ENCODE peak calls at places on chromosomes 1 and 21, in four cellular contexts. N is neural progenitor cell; T is effector memory CD4-positive, alpha-beta T cell; G is fibroblast of lung. X is an unnamed sample. For H3K36me3, the result is how much of the 10 kb centered on the place peaks cover.

GRCh38 chr1:215567491-215568286 is 585 bp downstream of the KCTD3 start:
- DNase-seq in N (peak), T (no peak), G (peak), X (peak)

GRCh38 chr1:169348356-169349036 is 19.1 kb downstream of the NME7 start:
- DNase-seq in N (peak), T (no peak), G (peak), X (no peak)

GRCh38 chr1:168295715-168296114 is 15.0 kb downstream of the TBX19 start:
- DNase-seq in N (no peak), T (no peak), G (no peak), X (no peak)

GRCh38 chr1:171343727-171344472 is 29.9 kb downstream of the FMO4 start:
- DNase-seq in N (no peak), T (no peak), G (no peak), X (no peak)

GRCh38 chr1:70890408-70890807 is 157.2 kb downstream of the PTGER3 start:
- DNase-seq in N (no peak), T (no peak), G (no peak), X (no peak)

GRCh38 chr1:51509773-51510172 is 9.3 kb downstream of the EPS15 start:
- DNase-seq in N (no peak), T (no peak), G (no peak), X (no peak)

GRCh38 chr1:160795951-160796383 is at the start of gene LY9:
- DNase-seq in N (no peak), T (peak), G (no peak), X (no peak)

GRCh38 chr1:28553229-28553930 is 495 bp downstream of the TRNAU1AP start:
- DNase-seq in N (peak), T (no peak), G (peak), X (peak)

GRCh38 chr1:58883037-58883887 is 99.4 kb upstream of the JUN start:
- DNase-seq in N (no peak), T (no peak), G (peak), X (no peak)

GRCh38 chr1:2208309-2209239 is 14.0 kb upstream of the FAAP20 start:
- DNase-seq in N (no peak), T (no peak), G (peak), X (no peak)

GRCh38 chr1:76546354-76546933 is 320.8 kb upstream of the ST6GALNAC5 start:
- DNase-seq in N (no peak), T (no peak), G (no peak), X (no peak)

GRCh38 chr1:89607156-89607555 is 25.8 kb upstream of the LRRC8C start:
- DNase-seq in N (no peak), T (no peak), G (no peak), X (no peak)

GRCh38 chr1:193058529-193059281 is 455 bp downstream of the UCHL5 start:
- DNase-seq in N (no peak), T (peak), G (peak), X (no peak)

GRCh38 chr1:17441265-17441992 is 2.0 kb upstream of the RCC2 start:
- DNase-seq in N (peak), T (no peak), G (peak), X (peak)

GRCh38 chr1:155093938-155094621 is 15.4 kb downstream of the EFNA3 start:
- DNase-seq in N (peak), T (no peak), G (peak), X (peak)

GRCh38 chr1:212760126-212760823 is 31.3 kb downstream of the NSL1 start:
- DNase-seq in N (peak), T (no peak), G (no peak), X (peak)

GRCh38 chr1:47677241-47677940 is 239.5 kb downstream of the FOXD2 start:
- DNase-seq in N (no peak), T (no peak), G (no peak), X (no peak)

GRCh38 chr1:20640183-20640597 is 6.9 kb downstream of the PINK1 start:
- DNase-seq in N (peak), T (peak), G (peak), X (peak)

GRCh38 chr1:15714438-15715136 is 21.5 kb upstream of the SLC25A34 start:
- DNase-seq in N (no peak), T (no peak), G (peak), X (no peak)

GRCh38 chr1:113103977-113104376 is 31.0 kb downstream of the LRIG2 start:
- DNase-seq in N (no peak), T (no peak), G (no peak), X (no peak)

GRCh38 chr1:97565886-97566285 is 354.9 kb downstream of the DPYD start:
- DNase-seq in N (no peak), T (no peak), G (no peak), X (no peak)

GRCh38 chr1:207004931-207005830 is 27.4 kb downstream of the C1orf116 start:
- DNase-seq in N (peak), T (no peak), G (peak), X (peak)

GRCh38 chr21:41815652-41816582 is 49.1 kb upstream of the RIPK4 start:
- DNase-seq in N (no peak), T (no peak), G (no peak), X (no peak)

GRCh38 chr1:183598386-183598785 is 8.1 kb upstream of the NCF2 start:
- DNase-seq in N (no peak), T (no peak), G (no peak), X (no peak)

GRCh38 chr1:10265936-10266335 is 55.6 kb downstream of the KIF1B start:
- DNase-seq in N (no peak), T (no peak), G (no peak), X (no peak)

GRCh38 chr1:28449904-28450303 is 55.9 kb upstream of the RCC1 start:
- DNase-seq in N (no peak), T (no peak), G (no peak), X (no peak)

GRCh38 chr1:52747450-52747849 is 21.2 kb downstream of the ZYG11B start:
- DNase-seq in N (no peak), T (no peak), G (no peak), X (no peak)

GRCh38 chr1:223711173-223711572 is 1.2 kb upstream of the CAPN2 start:
- DNase-seq in N (no peak), T (no peak), G (peak), X (no peak)

GRCh38 chr1:16979475-16980327 is 719 bp downstream of the MFAP2 start:
- DNase-seq in N (peak), T (no peak), G (peak), X (peak)

GRCh38 chr21:29939859-29940245 is at the start of gene GRIK1:
- DNase-seq in N (peak), T (no peak), G (peak), X (peak)

GRCh38 chr1:66494488-66494887 is 39.5 kb upstream of the SGIP1 start:
- DNase-seq in N (no peak), T (no peak), G (no peak), X (no peak)

GRCh38 chr1:234731371-234732085 is 121.5 kb upstream of the IRF2BP2 start:
- DNase-seq in N (no peak), T (no peak), G (peak), X (no peak)

GRCh38 chr1:59317780-59318179 is 20.9 kb downstream of the FGGY start:
- DNase-seq in N (no peak), T (no peak), G (no peak), X (no peak)

GRCh38 chr1:239367417-239367816 is 19.0 kb upstream of the CHRM3 start:
- DNase-seq in N (no peak), T (no peak), G (no peak), X (no peak)

GRCh38 chr1:164765557-164765956 is 206.6 kb downstream of the PBX1 start:
- DNase-seq in N (no peak), T (no peak), G (peak), X (no peak)

GRCh38 chr1:68973459-68974244 is 476.8 kb upstream of the DEPDC1 start:
- DNase-seq in N (no peak), T (no peak), G (peak), X (no peak)

GRCh38 chr1:231550448-231550781 is 21.9 kb downstream of the TSNAX start:
- DNase-seq in N (peak), T (no peak), G (no peak), X (peak)

GRCh38 chr1:87064309-87064708 is 149.9 kb downstream of the HS2ST1 start:
- DNase-seq in N (no peak), T (no peak), G (no peak), X (no peak)

GRCh38 chr1:207847116-207847515 is 63.8 kb downstream of the CD34 start:
- DNase-seq in N (no peak), T (no peak), G (no peak), X (no peak)

GRCh38 chr1:145987926-145988325 is 8.5 kb downstream of the TXNIP start:
- DNase-seq in N (no peak), T (no peak), G (no peak), X (no peak)

GRCh38 chr1:145983959-145984830 is 12.2 kb downstream of the TXNIP start:
- DNase-seq in N (no peak), T (peak), G (no peak), X (no peak)

GRCh38 chr1:145985129-145985501 is 11.3 kb downstream of the TXNIP start:
- DNase-seq in N (no peak), T (no peak), G (no peak), X (no peak)

GRCh38 chr1:145986551-145986950 is 9.8 kb downstream of the TXNIP start:
- DNase-seq in N (no peak), T (no peak), G (no peak), X (no peak)

GRCh38 chr1:145985502-145986439 is 10.6 kb downstream of the TXNIP start:
- DNase-seq in N (no peak), T (no peak), G (peak), X (no peak)
- H3K4me3 ChIP-seq in N (no peak), T (peak), G (no peak), X (no peak)

DNA sequence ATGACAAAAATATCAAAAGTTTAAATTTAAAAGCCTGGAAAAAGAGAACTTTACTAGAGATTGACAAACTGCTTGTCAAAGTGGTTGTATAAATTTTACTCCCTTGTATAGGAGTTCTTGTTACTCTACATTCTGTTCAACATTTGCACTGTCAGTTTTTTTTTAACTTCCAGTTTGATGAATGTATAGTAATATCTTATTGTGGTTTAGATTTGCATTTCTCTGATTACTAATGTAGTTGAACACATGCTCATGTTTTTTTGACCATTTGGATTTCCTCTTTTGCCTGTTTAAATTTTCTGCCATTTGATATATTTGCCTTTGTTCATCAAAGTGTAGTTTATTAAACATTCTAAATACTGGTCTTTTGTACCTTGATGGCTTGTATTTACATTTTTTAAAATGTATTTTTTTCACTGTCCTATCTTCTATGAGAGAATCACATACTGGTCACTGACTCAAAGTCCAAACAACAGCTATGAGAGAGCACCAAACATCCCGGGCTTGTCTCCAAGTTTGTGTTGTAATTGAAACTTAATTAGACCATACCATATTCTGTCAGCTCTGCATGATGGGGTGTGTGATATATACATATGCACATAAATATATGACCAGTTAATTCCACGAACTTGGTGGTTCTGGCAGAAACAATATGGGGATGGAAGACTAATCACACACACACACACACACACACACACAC is 581.2 kb downstream of the KIF26B start:
- DNase-seq in N (no peak), T (no peak), G (peak), X (no peak)
- H3K36me3 ChIP-seq in N (under half), T (under half), G (under half), X (under half)

GRCh38 chr1:91853397-91853796 is 32.6 kb downstream of the TGFBR3 start:
- DNase-seq in N (no peak), T (no peak), G (no peak), X (no peak)

GRCh38 chr1:91854852-91855251 is 31.1 kb downstream of the TGFBR3 start:
- DNase-seq in N (no peak), T (no peak), G (no peak), X (no peak)

GRCh38 chr1:91850708-91851107 is 35.2 kb downstream of the TGFBR3 start:
- DNase-seq in N (no peak), T (no peak), G (no peak), X (no peak)

GRCh38 chr1:91847851-91848250 is 38.1 kb downstream of the TGFBR3 start:
- DNase-seq in N (no peak), T (no peak), G (no peak), X (no peak)

DNA sequence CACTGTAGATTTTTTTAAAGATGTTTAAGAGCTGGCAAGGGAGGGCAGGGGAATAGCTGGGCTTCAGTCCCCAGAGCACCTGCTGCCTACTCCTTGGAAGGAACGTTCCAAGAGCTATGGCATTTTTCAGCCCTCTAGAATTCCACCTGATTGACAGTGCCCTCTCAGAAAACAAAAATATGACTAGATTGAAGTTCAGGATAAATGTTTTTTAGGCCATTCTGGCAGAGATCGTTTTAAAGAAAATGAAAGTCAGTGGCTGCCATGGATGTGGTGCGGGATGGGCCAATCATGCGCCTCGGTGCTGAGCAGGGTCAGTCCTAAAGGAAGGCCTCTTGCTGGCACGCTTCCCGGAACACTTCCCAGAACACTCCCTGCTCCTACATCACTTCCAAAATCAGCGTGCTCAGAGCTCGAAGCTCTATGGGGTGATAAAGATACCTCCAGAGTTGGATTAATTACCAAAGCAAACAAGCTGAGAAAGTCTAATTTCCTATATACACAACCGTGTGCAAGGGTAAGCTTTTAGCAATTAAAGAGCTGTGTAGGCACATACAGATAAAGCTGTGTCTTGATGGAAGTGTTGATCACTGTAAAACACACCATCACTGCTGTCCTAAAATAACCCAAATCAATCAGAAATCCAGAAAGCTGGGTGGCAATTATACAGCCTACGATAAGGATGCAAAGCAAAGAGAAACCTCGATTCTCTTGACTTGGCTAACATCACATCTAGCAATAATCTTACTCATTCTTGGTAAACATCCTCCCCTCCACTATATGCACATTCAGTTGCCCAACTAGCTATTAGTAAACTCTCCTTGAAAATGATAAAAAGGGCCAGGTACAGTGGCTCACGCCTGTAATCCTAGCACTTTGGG is 34.6 kb downstream of the TGFBR3 start:
- DNase-seq in N (no peak), T (no peak), G (peak), X (no peak)
- H3K4me3 ChIP-seq in N (no peak), T (no peak), G (peak), X (no peak)

GRCh38 chr1:6075747-6076146 is 30.1 kb downstream of the KCNAB2 start:
- DNase-seq in N (no peak), T (no peak), G (no peak), X (no peak)

GRCh38 chr1:6071219-6071618 is 25.5 kb downstream of the KCNAB2 start:
- DNase-seq in N (no peak), T (no peak), G (no peak), X (no peak)

GRCh38 chr1:6074192-6074901 is 28.7 kb downstream of the KCNAB2 start:
- DNase-seq in N (no peak), T (no peak), G (no peak), X (no peak)

GRCh38 chr1:6072774-6073479 is 27.2 kb downstream of the KCNAB2 start:
- DNase-seq in N (no peak), T (no peak), G (no peak), X (no peak)

DNA sequence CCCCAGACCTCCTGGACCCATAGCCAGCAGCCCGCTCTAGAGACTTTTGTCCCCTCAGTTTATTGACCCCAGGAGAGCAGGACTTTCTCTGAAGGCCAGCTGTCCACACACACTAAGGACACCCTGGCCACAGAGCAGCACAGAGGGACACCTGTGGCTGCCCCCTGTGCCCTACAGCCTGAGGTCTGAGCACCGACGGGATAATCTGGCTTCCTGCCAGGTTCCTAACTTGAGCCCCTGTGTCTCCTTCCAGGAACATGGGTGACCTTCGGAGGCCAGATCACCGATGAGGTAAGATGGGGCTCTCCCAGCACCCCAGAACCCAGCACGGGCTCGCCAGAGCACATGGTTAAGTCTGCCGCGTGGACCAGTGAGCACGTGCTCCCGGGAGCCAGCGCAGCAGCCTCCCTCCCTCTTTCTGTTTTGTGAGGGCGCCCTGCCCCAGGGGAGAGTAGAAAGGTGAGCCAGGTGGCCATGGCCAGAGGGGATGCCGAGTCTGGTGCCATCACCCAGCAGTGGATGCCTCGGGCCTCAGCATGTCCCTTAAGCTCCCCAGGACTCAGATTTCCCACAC is 27.9 kb downstream of the KCNAB2 start:
- DNase-seq in N (no peak), T (no peak), G (no peak), X (no peak)
- H3K36me3 ChIP-seq in N (under half), T (half or more), G (under half), X (under half)

DNA sequence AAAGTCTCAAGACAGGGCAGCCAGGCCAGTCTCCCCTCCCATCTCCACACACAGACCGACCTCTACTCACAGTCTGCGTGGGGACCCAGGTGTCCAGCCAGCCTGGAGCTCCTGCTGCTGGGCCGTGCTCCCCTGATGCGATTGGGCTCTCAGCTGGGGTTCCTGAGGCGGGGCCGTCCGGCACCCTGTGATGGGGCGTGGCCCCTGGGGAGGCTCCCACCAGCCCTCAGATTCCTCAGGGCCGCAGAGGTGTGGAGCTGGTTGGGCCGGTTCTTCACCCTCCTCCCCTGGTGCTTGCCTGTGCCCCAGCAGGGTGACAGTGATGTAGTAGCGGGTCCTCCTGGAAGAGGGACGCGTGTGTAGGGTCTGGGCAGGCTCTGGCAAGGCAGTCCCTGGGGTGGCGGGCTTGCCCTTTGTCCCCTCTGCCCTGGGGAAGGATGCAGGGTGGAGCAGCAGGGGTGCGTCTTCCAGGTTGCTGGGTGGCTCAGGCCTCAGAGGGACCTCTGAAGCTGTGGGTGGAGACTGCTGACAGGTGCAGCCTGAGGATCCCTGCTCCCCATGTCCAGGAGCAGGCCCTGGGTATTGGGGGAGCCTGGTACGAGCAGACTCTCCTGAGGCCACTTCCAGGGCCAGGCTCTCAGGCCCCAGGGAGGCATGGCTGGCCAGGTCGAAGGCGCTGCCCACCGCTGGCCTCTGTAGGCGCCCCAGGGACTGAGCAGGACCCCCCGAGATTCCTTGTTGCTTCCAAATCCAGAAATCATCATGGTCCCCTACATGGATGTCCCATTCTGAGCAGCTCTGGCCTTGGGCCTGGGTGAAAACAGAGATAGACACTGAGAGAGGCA is at the start of gene CRYBG2:
- DNase-seq in N (no peak), T (no peak), G (no peak), X (peak)
- H3K4me3 ChIP-seq in N (no peak), T (no peak), G (no peak), X (no peak)

X was measured in H7.